ENCODE peak calls at places on chromosomes 4 and X, in four cellular contexts. K, N, H and Q are unnamed samples.

GRCh38 chr4:98341309-98341708 is 80.1 kb downstream of the RAP1GDS1 start:
- DNase-seq in K (peak), N (no peak), H (no peak), Q (no peak)

GRCh38 chr4:45453258-45453841 is 670.5 kb downstream of the GABRG1 start:
- DNase-seq in K (peak), N (no peak), H (no peak), Q (no peak)

GRCh38 chr4:100826808-100827548 is 309.2 kb upstream of the EMCN start:
- DNase-seq in K (no peak), N (no peak), H (no peak), Q (no peak)

GRCh38 chrX:28158019-28158777 is 176.9 kb upstream of the DCAF8L1 start:
- DNase-seq in K (no peak), N (no peak), H (no peak), Q (no peak)

GRCh38 chr4:109816082-109816442 is 500 bp downstream of the GAR1 start:
- DNase-seq in K (peak), N (peak), H (no peak), Q (no peak)

GRCh38 chr4:152458801-152459302 is 77.0 kb downstream of the FBXW7 start:
- DNase-seq in K (no peak), N (no peak), H (no peak), Q (no peak)

GRCh38 chr4:4269326-4269725 is 20.6 kb downstream of the LYAR start:
- DNase-seq in K (no peak), N (no peak), H (no peak), Q (no peak)

GRCh38 chrX:130896026-130896425 is 7.0 kb downstream of the ENOX2 start:
- DNase-seq in K (no peak), N (no peak), H (no peak), Q (no peak)

GRCh38 chr4:185911556-185912064 is 99.6 kb upstream of the SORBS2 start:
- DNase-seq in K (no peak), N (no peak), H (no peak), Q (no peak)

GRCh38 chrX:150767475-150768131 is 74.4 kb downstream of the MTMR1 start:
- DNase-seq in K (no peak), N (no peak), H (no peak), Q (no peak)

GRCh38 chr4:44221407-44221806 is 227.2 kb downstream of the KCTD8 start:
- DNase-seq in K (no peak), N (no peak), H (no peak), Q (no peak)

GRCh38 chr4:86653237-86653865 is 59.2 kb downstream of the PTPN13 start:
- DNase-seq in K (peak), N (no peak), H (no peak), Q (no peak)

GRCh38 chrX:109635151-109635550 is 10.2 kb upstream of the KCNE5 start:
- DNase-seq in K (peak), N (no peak), H (no peak), Q (no peak)

GRCh38 chrX:16005899-16006298 is 117.5 kb upstream of the GRPR start:
- DNase-seq in K (no peak), N (no peak), H (no peak), Q (no peak)

GRCh38 chr4:121990489-121990888 is 38.6 kb upstream of the TRPC3 start:
- DNase-seq in K (no peak), N (no peak), H (no peak), Q (no peak)

GRCh38 chr4:163611172-163611571 is 116.7 kb downstream of the TMA16 start:
- DNase-seq in K (peak), N (no peak), H (no peak), Q (no peak)

GRCh38 chr4:28092610-28093009 is 1232.0 kb downstream of the STIM2 start:
- DNase-seq in K (no peak), N (no peak), H (no peak), Q (no peak)

GRCh38 chrX:85052207-85052606 is 48.5 kb downstream of the APOOL start:
- DNase-seq in K (no peak), N (no peak), H (no peak), Q (no peak)

GRCh38 chrX:2614911-2615310 is 76.2 kb upstream of the CD99 start:
- DNase-seq in K (no peak), N (no peak), H (no peak), Q (no peak)

GRCh38 chrX:31609130-31609529 is 537.3 kb upstream of the FTHL17 start:
- DNase-seq in K (no peak), N (no peak), H (no peak), Q (no peak)

GRCh38 chrX:77910108-77910840 is at the start of gene ATP7A:
- DNase-seq in K (peak), N (peak), H (peak), Q (peak)

GRCh38 chrX:149495573-149496071 is 9.5 kb downstream of the IDS start:
- DNase-seq in K (no peak), N (no peak), H (peak), Q (peak)

GRCh38 chr4:55068522-55068921 is 56.9 kb downstream of the KDR start:
- DNase-seq in K (no peak), N (no peak), H (no peak), Q (no peak)

GRCh38 chrX:37752941-37753340 is 26.9 kb upstream of the CYBB start:
- DNase-seq in K (peak), N (no peak), H (no peak), Q (no peak)

GRCh38 chr4:56757270-56757746 is 64.2 kb downstream of the SPINK2 start:
- DNase-seq in K (peak), N (no peak), H (peak), Q (peak)
- H3K4me3 ChIP-seq in K (peak), N (no peak), H (no peak), Q (no peak)

GRCh38 chr4:153465583-153465921 is 608 bp upstream of the TMEM131L start:
- DNase-seq in K (peak), N (peak), H (peak), Q (peak)
- TF ChIP-seq CTCF in K (peak), N (peak), H (no peak), Q (no peak)

GRCh38 chr4:22407361-22407760 is 108.5 kb downstream of the ADGRA3 start:
- DNase-seq in K (no peak), N (no peak), H (no peak), Q (no peak)
- H3K27ac ChIP-seq in K (no peak), N (no peak), H (no peak), Q (no peak)

DNA sequence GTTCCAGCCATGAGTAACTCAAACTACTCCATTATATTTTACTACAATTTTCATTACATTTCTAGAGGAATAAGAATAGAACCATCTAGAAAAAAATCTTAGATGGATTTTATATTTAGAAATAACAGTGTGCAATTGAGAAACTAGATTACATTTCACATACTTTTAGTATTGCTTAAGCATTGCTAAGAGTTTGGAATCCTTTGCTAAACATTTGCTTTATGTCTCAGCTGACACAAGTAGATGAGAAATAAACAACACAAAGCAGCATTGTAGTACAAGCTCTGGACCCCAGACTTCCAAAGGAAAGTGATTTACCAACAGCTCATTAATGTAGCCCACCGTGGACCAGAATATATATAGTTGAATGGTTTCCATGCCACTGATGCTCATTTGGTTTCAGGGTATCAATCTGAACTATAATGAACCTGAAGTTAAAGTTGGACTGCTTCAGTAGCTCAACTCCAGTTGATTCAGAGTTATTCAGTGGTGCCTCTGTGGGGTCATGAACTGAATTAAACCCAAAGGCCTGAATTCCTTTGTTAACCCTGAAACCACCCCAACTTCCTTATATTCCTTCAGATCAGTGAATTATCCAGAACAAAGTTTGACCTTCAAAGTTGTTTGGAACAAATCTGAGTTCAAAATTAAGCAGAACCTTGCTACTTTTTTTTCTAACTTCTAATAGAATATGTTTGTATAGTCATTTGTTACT is 132.1 kb upstream of the NEIL3 start:
- DNase-seq in K (no peak), N (no peak), H (no peak), Q (no peak)
- H3K4me3 ChIP-seq in K (no peak), N (no peak), H (no peak), Q (peak)

GRCh38 chrX:5458300-5458699 is 770.4 kb downstream of the NLGN4X start:
- DNase-seq in K (peak), N (no peak), H (no peak), Q (no peak)
- TF ChIP-seq CTCF in K (peak), N (no peak), H (no peak), Q (no peak)

DNA sequence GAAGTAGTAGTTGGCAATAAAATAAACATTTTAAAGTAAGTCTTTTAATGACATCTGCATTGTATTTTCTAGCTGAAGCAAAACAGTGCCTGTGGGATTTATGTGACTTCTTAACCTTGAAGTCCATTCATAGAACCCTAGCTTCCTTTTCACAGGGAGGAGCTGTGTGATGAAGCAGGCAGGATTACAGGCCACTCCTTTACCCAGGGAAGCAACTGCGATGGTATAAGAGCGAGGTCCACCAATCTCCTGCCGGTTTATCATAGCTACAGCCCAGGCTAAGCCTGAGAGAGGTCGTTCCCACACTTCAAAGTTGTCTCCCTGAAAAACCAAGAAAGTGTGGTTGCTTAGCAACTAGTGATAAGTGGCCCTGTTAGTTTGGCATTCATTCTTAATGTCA is 7.0 kb downstream of the RPL36A start:
- DNase-seq in K (no peak), N (no peak), H (no peak), Q (no peak)
- H3K27ac ChIP-seq in K (no peak), N (no peak), H (no peak), Q (no peak)

DNA sequence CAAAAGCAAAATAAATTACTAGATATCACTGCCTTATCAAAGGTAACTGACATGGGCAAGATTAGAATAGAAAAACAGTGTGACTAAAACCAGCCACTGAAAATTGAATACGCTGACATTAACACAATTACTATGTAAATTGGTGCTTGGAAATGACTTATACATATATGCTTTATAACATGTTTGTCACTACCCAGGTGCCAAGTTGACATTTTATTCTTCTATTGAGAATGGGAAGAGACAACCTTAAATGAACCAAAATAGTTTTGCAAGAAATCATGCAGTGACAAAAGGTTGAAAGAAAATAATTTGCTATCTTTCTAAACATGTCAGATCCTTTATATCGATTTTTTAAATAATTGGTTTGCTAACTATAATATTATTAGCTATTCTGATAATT is 510.1 kb downstream of the GALNTL6 start:
- DNase-seq in K (no peak), N (no peak), H (no peak), Q (no peak)
- H3K4me3 ChIP-seq in K (no peak), N (no peak), H (no peak), Q (no peak)

DNA sequence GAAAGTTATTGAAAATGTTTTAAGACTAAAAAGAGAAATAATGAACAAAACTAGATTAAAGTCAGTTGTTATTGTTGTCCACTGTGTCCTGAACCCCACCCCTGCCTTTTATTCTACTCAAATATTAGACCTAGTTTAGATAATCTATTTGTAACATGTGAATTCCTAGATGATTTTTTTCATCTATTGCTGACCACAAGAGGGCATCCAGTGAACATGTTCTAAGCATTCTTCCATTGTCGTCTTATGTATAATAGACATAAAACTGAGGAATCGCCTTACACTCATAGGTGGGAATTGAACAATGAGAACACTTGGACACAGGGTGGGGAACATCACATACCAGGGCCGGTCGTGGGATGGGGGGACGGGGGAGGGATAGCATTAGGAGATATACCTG is 36.4 kb upstream of the HPRT1 start:
- DNase-seq in K (peak), N (no peak), H (no peak), Q (no peak)
- TF ChIP-seq CTCF in K (peak), N (no peak), H (no peak), Q (no peak)

DNA sequence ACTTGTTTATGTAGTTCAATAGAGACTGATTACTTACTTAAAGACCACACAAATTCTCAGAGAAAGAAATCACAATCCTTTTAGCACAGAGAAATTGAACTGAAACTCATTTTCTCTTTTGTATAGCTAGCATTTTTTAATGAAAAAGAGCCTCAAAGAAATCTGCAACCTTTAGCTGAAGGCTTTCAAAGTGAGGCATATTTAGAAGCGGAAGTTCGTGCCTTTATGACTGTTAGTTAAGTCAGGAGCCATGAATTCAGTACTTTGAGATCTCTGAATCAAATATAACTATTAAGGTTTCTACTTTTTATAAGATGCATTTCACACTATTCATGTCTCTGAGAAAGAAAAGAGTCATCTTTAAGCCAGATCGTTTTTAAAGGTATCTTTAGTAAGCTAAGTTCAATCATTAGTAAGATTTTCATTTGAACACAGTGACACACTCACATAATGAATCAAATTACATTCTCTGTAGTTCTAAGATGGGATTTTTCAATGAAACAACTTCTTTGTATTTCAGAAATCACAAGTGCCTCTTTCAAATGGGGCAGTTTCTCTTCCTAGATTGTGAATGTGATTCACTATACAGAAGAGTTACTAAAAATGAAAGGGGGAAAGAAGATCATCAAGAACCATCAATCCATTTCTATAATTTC is 61.4 kb downstream of the SMARCA1 start:
- DNase-seq in K (no peak), N (no peak), H (no peak), Q (no peak)
- H3K27ac ChIP-seq in K (no peak), N (no peak), H (no peak), Q (no peak)